ENCODE peak calls at places on chromosomes 12 and 14, in seven cellular contexts. One of them, this sample, is unnamed.
A peak's percentile ranks its signal among the peaks of the same experiment; 100 is the strongest.

GRCh38 chr14:32657081-32657480 is 281.6 kb upstream of the NPAS3 start:
- DNase-seq in Calu3: no peak
- DNase-seq in GM13977: no peak
- DNase-seq in T-helper 1 cell: no peak
- DNase-seq in frontal cortex: no peak
- DNase-seq in activated T-cell treated with anti-CD3 and anti-CD28 coated beads, Interleukin-2, amount 50 U/mL, for 1 hour: no peak
- DNase-seq in HT1080: peak; percentile 64
- DNase-seq in this sample: no peak

GRCh38 chr14:67503331-67503730 is 14.8 kb upstream of the TMEM229B start:
- DNase-seq in HT1080: no peak
- DNase-seq in T-helper 1 cell: no peak
- DNase-seq in GM13977: no peak
- DNase-seq in frontal cortex: no peak
- DNase-seq in Calu3: no peak
- DNase-seq in activated T-cell treated with anti-CD3 and anti-CD28 coated beads, Interleukin-2, amount 50 U/mL, for 1 hour: no peak
- DNase-seq in this sample: no peak

GRCh38 chr12:121598672-121599287 is 18.0 kb upstream of the KDM2B start:
- DNase-seq in GM13977: no peak
- DNase-seq in HT1080: no peak
- DNase-seq in activated T-cell treated with anti-CD3 and anti-CD28 coated beads, Interleukin-2, amount 50 U/mL, for 1 hour: no peak
- DNase-seq in Calu3: no peak
- DNase-seq in T-helper 1 cell: no peak
- DNase-seq in frontal cortex: no peak
- DNase-seq in this sample: no peak

GRCh38 chr12:105378821-105379400 is 48.4 kb downstream of the C12orf75 start:
- DNase-seq in activated T-cell treated with anti-CD3 and anti-CD28 coated beads, Interleukin-2, amount 50 U/mL, for 1 hour: no peak
- DNase-seq in GM13977: no peak
- DNase-seq in HT1080: peak; percentile 20
- DNase-seq in T-helper 1 cell: no peak
- DNase-seq in Calu3: peak; percentile 40
- DNase-seq in frontal cortex: no peak
- DNase-seq in this sample: no peak

GRCh38 chr12:65171870-65172269 is 2.5 kb downstream of the LEMD3 start:
- DNase-seq in activated T-cell treated with anti-CD3 and anti-CD28 coated beads, Interleukin-2, amount 50 U/mL, for 1 hour: no peak
- DNase-seq in HT1080: no peak
- DNase-seq in frontal cortex: no peak
- DNase-seq in Calu3: no peak
- DNase-seq in GM13977: no peak
- DNase-seq in T-helper 1 cell: no peak
- DNase-seq in this sample: peak; percentile 10

GRCh38 chr12:105729372-105729771 is 398.9 kb downstream of the C12orf75 start:
- DNase-seq in GM13977: no peak
- DNase-seq in frontal cortex: no peak
- DNase-seq in Calu3: no peak
- DNase-seq in HT1080: no peak
- DNase-seq in activated T-cell treated with anti-CD3 and anti-CD28 coated beads, Interleukin-2, amount 50 U/mL, for 1 hour: no peak
- DNase-seq in T-helper 1 cell: no peak
- DNase-seq in this sample: no peak

GRCh38 chr12:126944684-126945083 is 1322.3 kb upstream of the TMEM132C start:
- DNase-seq in T-helper 1 cell: no peak
- DNase-seq in activated T-cell treated with anti-CD3 and anti-CD28 coated beads, Interleukin-2, amount 50 U/mL, for 1 hour: no peak
- DNase-seq in frontal cortex: no peak
- DNase-seq in Calu3: no peak
- DNase-seq in HT1080: peak; percentile 78
- DNase-seq in GM13977: no peak
- DNase-seq in this sample: no peak

GRCh38 chr12:6936642-6937480 is 6.8 kb upstream of the RNU7-1 start:
- DNase-seq in frontal cortex: no peak
- DNase-seq in GM13977: peak; percentile 65
- DNase-seq in Calu3: peak; percentile 30
- DNase-seq in activated T-cell treated with anti-CD3 and anti-CD28 coated beads, Interleukin-2, amount 50 U/mL, for 1 hour: peak; percentile 68
- DNase-seq in T-helper 1 cell: no peak
- DNase-seq in HT1080: no peak
- DNase-seq in this sample: no peak

GRCh38 chr14:102882233-102882906 is 40.1 kb upstream of the AMN start:
- DNase-seq in HT1080: no peak
- DNase-seq in frontal cortex: no peak
- DNase-seq in T-helper 1 cell: no peak
- DNase-seq in GM13977: no peak
- DNase-seq in activated T-cell treated with anti-CD3 and anti-CD28 coated beads, Interleukin-2, amount 50 U/mL, for 1 hour: no peak
- DNase-seq in Calu3: no peak
- DNase-seq in this sample: no peak

GRCh38 chr12:630656-631632 is 32.3 kb downstream of the NINJ2 start:
- DNase-seq in HT1080: no peak
- DNase-seq in activated T-cell treated with anti-CD3 and anti-CD28 coated beads, Interleukin-2, amount 50 U/mL, for 1 hour: peak; percentile 66
- DNase-seq in T-helper 1 cell: peak; percentile 64
- DNase-seq in Calu3: no peak
- DNase-seq in GM13977: peak; percentile 80
- DNase-seq in frontal cortex: no peak
- DNase-seq in this sample: no peak

GRCh38 chr14:79584679-79585078 is 626.6 kb downstream of the DIO2 start:
- DNase-seq in T-helper 1 cell: no peak
- DNase-seq in frontal cortex: no peak
- DNase-seq in GM13977: no peak
- DNase-seq in activated T-cell treated with anti-CD3 and anti-CD28 coated beads, Interleukin-2, amount 50 U/mL, for 1 hour: no peak
- DNase-seq in HT1080: peak; percentile 85
- DNase-seq in Calu3: peak; percentile 1
- DNase-seq in this sample: peak; percentile 17

GRCh38 chr14:65041434-65041915 is 54.8 kb downstream of the FNTB start:
- DNase-seq in T-helper 1 cell: no peak
- DNase-seq in GM13977: no peak
- DNase-seq in HT1080: no peak
- DNase-seq in Calu3: no peak
- DNase-seq in activated T-cell treated with anti-CD3 and anti-CD28 coated beads, Interleukin-2, amount 50 U/mL, for 1 hour: no peak
- DNase-seq in frontal cortex: no peak
- DNase-seq in this sample: no peak

GRCh38 chr12:113439606-113440030 is 17.4 kb downstream of the SDSL start:
- DNase-seq in GM13977: no peak
- DNase-seq in HT1080: peak; percentile 37
- DNase-seq in T-helper 1 cell: no peak
- DNase-seq in activated T-cell treated with anti-CD3 and anti-CD28 coated beads, Interleukin-2, amount 50 U/mL, for 1 hour: no peak
- DNase-seq in frontal cortex: peak; percentile 55
- DNase-seq in Calu3: peak; percentile 68
- DNase-seq in this sample: peak; percentile 83

GRCh38 chr12:6843118-6843902 is 2.6 kb downstream of the GNB3 start:
- DNase-seq in T-helper 1 cell: no peak
- DNase-seq in GM13977: no peak
- DNase-seq in HT1080: no peak
- DNase-seq in activated T-cell treated with anti-CD3 and anti-CD28 coated beads, Interleukin-2, amount 50 U/mL, for 1 hour: no peak
- DNase-seq in frontal cortex: no peak
- DNase-seq in Calu3: peak; percentile 57
- DNase-seq in this sample: peak; percentile 26

GRCh38 chr14:106843951-106844483 is 1317.6 kb downstream of the TMEM121 start:
- DNase-seq in Calu3: peak; percentile 78
- DNase-seq in activated T-cell treated with anti-CD3 and anti-CD28 coated beads, Interleukin-2, amount 50 U/mL, for 1 hour: peak; percentile 38
- DNase-seq in HT1080: peak; percentile 41
- DNase-seq in GM13977: no peak
- DNase-seq in frontal cortex: no peak
- DNase-seq in T-helper 1 cell: no peak
- DNase-seq in this sample: peak; percentile 70

GRCh38 chr12:76644950-76645349 is 85.4 kb upstream of the OSBPL8 start:
- DNase-seq in HT1080: no peak
- DNase-seq in activated T-cell treated with anti-CD3 and anti-CD28 coated beads, Interleukin-2, amount 50 U/mL, for 1 hour: no peak
- DNase-seq in Calu3: no peak
- DNase-seq in frontal cortex: no peak
- DNase-seq in GM13977: no peak
- DNase-seq in T-helper 1 cell: no peak
- DNase-seq in this sample: no peak

GRCh38 chr12:131455218-131455506 is 255.7 kb upstream of the SFSWAP start:
- DNase-seq in frontal cortex: no peak
- DNase-seq in HT1080: no peak
- DNase-seq in T-helper 1 cell: no peak
- DNase-seq in Calu3: no peak
- DNase-seq in activated T-cell treated with anti-CD3 and anti-CD28 coated beads, Interleukin-2, amount 50 U/mL, for 1 hour: no peak
- DNase-seq in GM13977: no peak
- DNase-seq in this sample: no peak

GRCh38 chr12:54131641-54132280 is 57.0 kb downstream of the SMUG1 start:
- DNase-seq in HT1080: no peak
- DNase-seq in frontal cortex: no peak
- DNase-seq in activated T-cell treated with anti-CD3 and anti-CD28 coated beads, Interleukin-2, amount 50 U/mL, for 1 hour: no peak
- DNase-seq in Calu3: no peak
- DNase-seq in GM13977: no peak
- DNase-seq in T-helper 1 cell: no peak
- DNase-seq in this sample: no peak

GRCh38 chr14:49888293-49888692 is 4.6 kb upstream of the ARF6 start:
- DNase-seq in frontal cortex: no peak
- DNase-seq in activated T-cell treated with anti-CD3 and anti-CD28 coated beads, Interleukin-2, amount 50 U/mL, for 1 hour: no peak
- DNase-seq in T-helper 1 cell: no peak
- DNase-seq in GM13977: no peak
- DNase-seq in Calu3: no peak
- DNase-seq in HT1080: no peak
- DNase-seq in this sample: no peak

GRCh38 chr14:21985081-21985480 is 311.5 kb upstream of the OR4E1 start:
- DNase-seq in T-helper 1 cell: no peak
- DNase-seq in activated T-cell treated with anti-CD3 and anti-CD28 coated beads, Interleukin-2, amount 50 U/mL, for 1 hour: no peak
- DNase-seq in Calu3: no peak
- DNase-seq in HT1080: peak; percentile 45
- DNase-seq in GM13977: no peak
- DNase-seq in frontal cortex: no peak
- DNase-seq in this sample: no peak

GRCh38 chr14:28770574-28770973 is 4.0 kb downstream of the FOXG1 start:
- DNase-seq in HT1080: no peak
- DNase-seq in GM13977: no peak
- DNase-seq in frontal cortex: no peak
- DNase-seq in T-helper 1 cell: no peak
- DNase-seq in activated T-cell treated with anti-CD3 and anti-CD28 coated beads, Interleukin-2, amount 50 U/mL, for 1 hour: no peak
- DNase-seq in Calu3: no peak
- DNase-seq in this sample: no peak

GRCh38 chr12:52949413-52950331 is 754 bp downstream of the KRT18 start:
- DNase-seq in activated T-cell treated with anti-CD3 and anti-CD28 coated beads, Interleukin-2, amount 50 U/mL, for 1 hour: no peak
- DNase-seq in T-helper 1 cell: no peak
- DNase-seq in frontal cortex: no peak
- DNase-seq in Calu3: peak; percentile 83
- DNase-seq in HT1080: peak; percentile 99
- DNase-seq in GM13977: no peak
- DNase-seq in this sample: peak; percentile 73

GRCh38 chr14:63857467-63858030 is 4.7 kb downstream of the SYNE2 start:
- DNase-seq in GM13977: no peak
- DNase-seq in T-helper 1 cell: no peak
- DNase-seq in Calu3: no peak
- DNase-seq in HT1080: peak; percentile 29
- DNase-seq in frontal cortex: no peak
- DNase-seq in activated T-cell treated with anti-CD3 and anti-CD28 coated beads, Interleukin-2, amount 50 U/mL, for 1 hour: no peak
- DNase-seq in this sample: no peak

GRCh38 chr12:96236221-96236822 is 42.1 kb downstream of the ELK3 start:
- DNase-seq in HT1080: no peak
- DNase-seq in Calu3: no peak
- DNase-seq in activated T-cell treated with anti-CD3 and anti-CD28 coated beads, Interleukin-2, amount 50 U/mL, for 1 hour: peak; percentile 51
- DNase-seq in T-helper 1 cell: no peak
- DNase-seq in GM13977: no peak
- DNase-seq in frontal cortex: no peak
- DNase-seq in this sample: no peak

GRCh38 chr12:100332852-100333251 is 24.0 kb upstream of the SLC17A8 start:
- DNase-seq in GM13977: no peak
- DNase-seq in activated T-cell treated with anti-CD3 and anti-CD28 coated beads, Interleukin-2, amount 50 U/mL, for 1 hour: no peak
- DNase-seq in Calu3: no peak
- DNase-seq in HT1080: no peak
- DNase-seq in frontal cortex: no peak
- DNase-seq in T-helper 1 cell: no peak
- DNase-seq in this sample: no peak

GRCh38 chr12:120489018-120489417 is 6.9 kb upstream of the DYNLL1 start:
- DNase-seq in Calu3: no peak
- DNase-seq in HT1080: no peak
- DNase-seq in activated T-cell treated with anti-CD3 and anti-CD28 coated beads, Interleukin-2, amount 50 U/mL, for 1 hour: no peak
- DNase-seq in GM13977: no peak
- DNase-seq in T-helper 1 cell: no peak
- DNase-seq in frontal cortex: no peak
- DNase-seq in this sample: no peak

This sample was measured in NCI-H526.